ENCODE peak calls at places on chromosome 22, in nine cellular contexts. One of them, this sample, is unnamed.

GRCh38 chr22:43207849-43208702 is 21.1 kb upstream of the TTLL12 start:
- DNase-seq in IMR-90: no peak
- DNase-seq in stimulated activated CD4-positive, alpha-beta T cell treated with anti-CD3 and anti-CD28 coated beads, Interleukin-4, amount 100 ng/mL, for 4 hours: no peak
- DNase-seq in iPS-NIHi11: no peak
- DNase-seq in Right ventricle myocardium inferior: peak; percentile 32
- DNase-seq in A549: no peak
- DNase-seq in activated CD4-positive, CD25-positive, alpha-beta regulatory T cell treated with anti-CD3 and anti-CD28 coated beads, Interleukin-2, amount 50 U/mL, for 16 hours: no peak
- DNase-seq in activated CD4-positive, alpha-beta T cell treated with anti-CD3 and anti-CD28 coated beads for 36 hours: no peak
- DNase-seq in activated T-cell treated with anti-CD3 and anti-CD28 coated beads, Interleukin-2, amount 50 U/mL, for 72 hours: no peak
- DNase-seq in this sample: no peak

GRCh38 chr22:19143212-19143611 is 1.2 kb downstream of the ESS2 start:
- DNase-seq in IMR-90: no peak
- DNase-seq in stimulated activated CD4-positive, alpha-beta T cell treated with anti-CD3 and anti-CD28 coated beads, Interleukin-4, amount 100 ng/mL, for 4 hours: no peak
- DNase-seq in iPS-NIHi11: no peak
- DNase-seq in Right ventricle myocardium inferior: no peak
- DNase-seq in A549: no peak
- DNase-seq in activated CD4-positive, CD25-positive, alpha-beta regulatory T cell treated with anti-CD3 and anti-CD28 coated beads, Interleukin-2, amount 50 U/mL, for 16 hours: no peak
- DNase-seq in activated CD4-positive, alpha-beta T cell treated with anti-CD3 and anti-CD28 coated beads for 36 hours: no peak
- DNase-seq in activated T-cell treated with anti-CD3 and anti-CD28 coated beads, Interleukin-2, amount 50 U/mL, for 72 hours: no peak
- DNase-seq in this sample: no peak

GRCh38 chr22:45317551-45318167 is 7.9 kb downstream of the FAM118A start:
- DNase-seq in IMR-90: peak; percentile 37
- DNase-seq in stimulated activated CD4-positive, alpha-beta T cell treated with anti-CD3 and anti-CD28 coated beads, Interleukin-4, amount 100 ng/mL, for 4 hours: no peak
- DNase-seq in iPS-NIHi11: peak; percentile 52
- DNase-seq in Right ventricle myocardium inferior: peak; percentile 78
- DNase-seq in A549: no peak
- DNase-seq in activated CD4-positive, CD25-positive, alpha-beta regulatory T cell treated with anti-CD3 and anti-CD28 coated beads, Interleukin-2, amount 50 U/mL, for 16 hours: no peak
- DNase-seq in activated CD4-positive, alpha-beta T cell treated with anti-CD3 and anti-CD28 coated beads for 36 hours: peak; percentile 38
- DNase-seq in activated T-cell treated with anti-CD3 and anti-CD28 coated beads, Interleukin-2, amount 50 U/mL, for 72 hours: no peak
- DNase-seq in this sample: peak; percentile 78

GRCh38 chr22:44426981-44427380 is 71.1 kb downstream of the RTL6 start:
- DNase-seq in IMR-90: no peak
- DNase-seq in stimulated activated CD4-positive, alpha-beta T cell treated with anti-CD3 and anti-CD28 coated beads, Interleukin-4, amount 100 ng/mL, for 4 hours: no peak
- DNase-seq in iPS-NIHi11: no peak
- DNase-seq in Right ventricle myocardium inferior: no peak
- DNase-seq in A549: no peak
- DNase-seq in activated CD4-positive, CD25-positive, alpha-beta regulatory T cell treated with anti-CD3 and anti-CD28 coated beads, Interleukin-2, amount 50 U/mL, for 16 hours: no peak
- DNase-seq in activated CD4-positive, alpha-beta T cell treated with anti-CD3 and anti-CD28 coated beads for 36 hours: no peak
- DNase-seq in activated T-cell treated with anti-CD3 and anti-CD28 coated beads, Interleukin-2, amount 50 U/mL, for 72 hours: no peak
- DNase-seq in this sample: no peak

GRCh38 chr22:20111045-20111688 is 4.7 kb upstream of the RANBP1 start:
- DNase-seq in IMR-90: peak; percentile 5
- DNase-seq in stimulated activated CD4-positive, alpha-beta T cell treated with anti-CD3 and anti-CD28 coated beads, Interleukin-4, amount 100 ng/mL, for 4 hours: no peak
- DNase-seq in iPS-NIHi11: peak; percentile 75
- DNase-seq in Right ventricle myocardium inferior: peak; percentile 45
- DNase-seq in A549: peak; percentile 54
- DNase-seq in activated CD4-positive, CD25-positive, alpha-beta regulatory T cell treated with anti-CD3 and anti-CD28 coated beads, Interleukin-2, amount 50 U/mL, for 16 hours: no peak
- DNase-seq in activated CD4-positive, alpha-beta T cell treated with anti-CD3 and anti-CD28 coated beads for 36 hours: peak; percentile 66
- DNase-seq in activated T-cell treated with anti-CD3 and anti-CD28 coated beads, Interleukin-2, amount 50 U/mL, for 72 hours: peak; percentile 64
- DNase-seq in this sample: peak; percentile 29

GRCh38 chr22:44698531-44699421 is 3.2 kb upstream of the PRR5 start:
- DNase-seq in IMR-90: peak; percentile 94
- DNase-seq in stimulated activated CD4-positive, alpha-beta T cell treated with anti-CD3 and anti-CD28 coated beads, Interleukin-4, amount 100 ng/mL, for 4 hours: no peak
- DNase-seq in iPS-NIHi11: peak; percentile 44
- DNase-seq in Right ventricle myocardium inferior: no peak
- DNase-seq in A549: no peak
- DNase-seq in activated CD4-positive, CD25-positive, alpha-beta regulatory T cell treated with anti-CD3 and anti-CD28 coated beads, Interleukin-2, amount 50 U/mL, for 16 hours: no peak
- DNase-seq in activated CD4-positive, alpha-beta T cell treated with anti-CD3 and anti-CD28 coated beads for 36 hours: no peak
- DNase-seq in activated T-cell treated with anti-CD3 and anti-CD28 coated beads, Interleukin-2, amount 50 U/mL, for 72 hours: no peak
- DNase-seq in this sample: no peak

GRCh38 chr22:19710769-19711106 is 3.6 kb upstream of the SEPTIN5 start:
- DNase-seq in IMR-90: no peak
- DNase-seq in stimulated activated CD4-positive, alpha-beta T cell treated with anti-CD3 and anti-CD28 coated beads, Interleukin-4, amount 100 ng/mL, for 4 hours: no peak
- DNase-seq in iPS-NIHi11: no peak
- DNase-seq in Right ventricle myocardium inferior: no peak
- DNase-seq in A549: no peak
- DNase-seq in activated CD4-positive, CD25-positive, alpha-beta regulatory T cell treated with anti-CD3 and anti-CD28 coated beads, Interleukin-2, amount 50 U/mL, for 16 hours: no peak
- DNase-seq in activated CD4-positive, alpha-beta T cell treated with anti-CD3 and anti-CD28 coated beads for 36 hours: no peak
- DNase-seq in activated T-cell treated with anti-CD3 and anti-CD28 coated beads, Interleukin-2, amount 50 U/mL, for 72 hours: no peak
- DNase-seq in this sample: no peak

GRCh38 chr22:48180631-48181030 is 1418.2 kb downstream of the TBC1D22A start:
- DNase-seq in IMR-90: no peak
- DNase-seq in stimulated activated CD4-positive, alpha-beta T cell treated with anti-CD3 and anti-CD28 coated beads, Interleukin-4, amount 100 ng/mL, for 4 hours: no peak
- DNase-seq in iPS-NIHi11: no peak
- DNase-seq in Right ventricle myocardium inferior: no peak
- DNase-seq in A549: no peak
- DNase-seq in activated CD4-positive, CD25-positive, alpha-beta regulatory T cell treated with anti-CD3 and anti-CD28 coated beads, Interleukin-2, amount 50 U/mL, for 16 hours: no peak
- DNase-seq in activated CD4-positive, alpha-beta T cell treated with anti-CD3 and anti-CD28 coated beads for 36 hours: no peak
- DNase-seq in activated T-cell treated with anti-CD3 and anti-CD28 coated beads, Interleukin-2, amount 50 U/mL, for 72 hours: no peak
- DNase-seq in this sample: no peak

GRCh38 chr22:36433318-36434231 is 45.8 kb upstream of the MYH9 start:
- DNase-seq in IMR-90: no peak
- DNase-seq in stimulated activated CD4-positive, alpha-beta T cell treated with anti-CD3 and anti-CD28 coated beads, Interleukin-4, amount 100 ng/mL, for 4 hours: no peak
- DNase-seq in iPS-NIHi11: no peak
- DNase-seq in Right ventricle myocardium inferior: no peak
- DNase-seq in A549: no peak
- DNase-seq in activated CD4-positive, CD25-positive, alpha-beta regulatory T cell treated with anti-CD3 and anti-CD28 coated beads, Interleukin-2, amount 50 U/mL, for 16 hours: no peak
- DNase-seq in activated CD4-positive, alpha-beta T cell treated with anti-CD3 and anti-CD28 coated beads for 36 hours: no peak
- DNase-seq in activated T-cell treated with anti-CD3 and anti-CD28 coated beads, Interleukin-2, amount 50 U/mL, for 72 hours: no peak
- DNase-seq in this sample: no peak

GRCh38 chr22:33327348-33327860 is 269.2 kb upstream of the SYN3 start:
- DNase-seq in IMR-90: no peak
- DNase-seq in stimulated activated CD4-positive, alpha-beta T cell treated with anti-CD3 and anti-CD28 coated beads, Interleukin-4, amount 100 ng/mL, for 4 hours: no peak
- DNase-seq in iPS-NIHi11: no peak
- DNase-seq in Right ventricle myocardium inferior: no peak
- DNase-seq in A549: no peak
- DNase-seq in activated CD4-positive, CD25-positive, alpha-beta regulatory T cell treated with anti-CD3 and anti-CD28 coated beads, Interleukin-2, amount 50 U/mL, for 16 hours: no peak
- DNase-seq in activated CD4-positive, alpha-beta T cell treated with anti-CD3 and anti-CD28 coated beads for 36 hours: no peak
- DNase-seq in activated T-cell treated with anti-CD3 and anti-CD28 coated beads, Interleukin-2, amount 50 U/mL, for 72 hours: no peak
- DNase-seq in this sample: no peak

GRCh38 chr22:50526849-50527801 is 1.7 kb upstream of the SCO2 start:
- DNase-seq in IMR-90: no peak
- DNase-seq in stimulated activated CD4-positive, alpha-beta T cell treated with anti-CD3 and anti-CD28 coated beads, Interleukin-4, amount 100 ng/mL, for 4 hours: no peak
- DNase-seq in iPS-NIHi11: peak; percentile 71
- DNase-seq in Right ventricle myocardium inferior: peak; percentile 83
- DNase-seq in A549: peak; percentile 44
- DNase-seq in activated CD4-positive, CD25-positive, alpha-beta regulatory T cell treated with anti-CD3 and anti-CD28 coated beads, Interleukin-2, amount 50 U/mL, for 16 hours: no peak
- DNase-seq in activated CD4-positive, alpha-beta T cell treated with anti-CD3 and anti-CD28 coated beads for 36 hours: peak; percentile 71
- DNase-seq in activated T-cell treated with anti-CD3 and anti-CD28 coated beads, Interleukin-2, amount 50 U/mL, for 72 hours: peak; percentile 71
- DNase-seq in this sample: peak; percentile 78

GRCh38 chr22:36201630-36202312 is at the start of gene APOL4:
- DNase-seq in IMR-90: no peak
- DNase-seq in stimulated activated CD4-positive, alpha-beta T cell treated with anti-CD3 and anti-CD28 coated beads, Interleukin-4, amount 100 ng/mL, for 4 hours: no peak
- DNase-seq in iPS-NIHi11: no peak
- DNase-seq in Right ventricle myocardium inferior: peak; percentile 90
- DNase-seq in A549: no peak
- DNase-seq in activated CD4-positive, CD25-positive, alpha-beta regulatory T cell treated with anti-CD3 and anti-CD28 coated beads, Interleukin-2, amount 50 U/mL, for 16 hours: no peak
- DNase-seq in activated CD4-positive, alpha-beta T cell treated with anti-CD3 and anti-CD28 coated beads for 36 hours: no peak
- DNase-seq in activated T-cell treated with anti-CD3 and anti-CD28 coated beads, Interleukin-2, amount 50 U/mL, for 72 hours: no peak
- DNase-seq in this sample: peak; percentile 93

GRCh38 chr22:23753371-23753770 is 854 bp downstream of the VPREB3 start:
- DNase-seq in IMR-90: no peak
- DNase-seq in stimulated activated CD4-positive, alpha-beta T cell treated with anti-CD3 and anti-CD28 coated beads, Interleukin-4, amount 100 ng/mL, for 4 hours: no peak
- DNase-seq in iPS-NIHi11: no peak
- DNase-seq in Right ventricle myocardium inferior: no peak
- DNase-seq in A549: no peak
- DNase-seq in activated CD4-positive, CD25-positive, alpha-beta regulatory T cell treated with anti-CD3 and anti-CD28 coated beads, Interleukin-2, amount 50 U/mL, for 16 hours: no peak
- DNase-seq in activated CD4-positive, alpha-beta T cell treated with anti-CD3 and anti-CD28 coated beads for 36 hours: no peak
- DNase-seq in activated T-cell treated with anti-CD3 and anti-CD28 coated beads, Interleukin-2, amount 50 U/mL, for 72 hours: no peak
- DNase-seq in this sample: no peak

GRCh38 chr22:23613193-23613973 is 18.7 kb downstream of the DRICH1 start:
- DNase-seq in IMR-90: peak; percentile 13
- DNase-seq in stimulated activated CD4-positive, alpha-beta T cell treated with anti-CD3 and anti-CD28 coated beads, Interleukin-4, amount 100 ng/mL, for 4 hours: no peak
- DNase-seq in iPS-NIHi11: no peak
- DNase-seq in Right ventricle myocardium inferior: no peak
- DNase-seq in A549: no peak
- DNase-seq in activated CD4-positive, CD25-positive, alpha-beta regulatory T cell treated with anti-CD3 and anti-CD28 coated beads, Interleukin-2, amount 50 U/mL, for 16 hours: no peak
- DNase-seq in activated CD4-positive, alpha-beta T cell treated with anti-CD3 and anti-CD28 coated beads for 36 hours: no peak
- DNase-seq in activated T-cell treated with anti-CD3 and anti-CD28 coated beads, Interleukin-2, amount 50 U/mL, for 72 hours: no peak
- DNase-seq in this sample: no peak

GRCh38 chr22:40679249-40679963 is at the start of gene MCHR1:
- DNase-seq in IMR-90: peak; percentile 14
- DNase-seq in stimulated activated CD4-positive, alpha-beta T cell treated with anti-CD3 and anti-CD28 coated beads, Interleukin-4, amount 100 ng/mL, for 4 hours: no peak
- DNase-seq in iPS-NIHi11: peak; percentile 66
- DNase-seq in Right ventricle myocardium inferior: no peak
- DNase-seq in A549: no peak
- DNase-seq in activated CD4-positive, CD25-positive, alpha-beta regulatory T cell treated with anti-CD3 and anti-CD28 coated beads, Interleukin-2, amount 50 U/mL, for 16 hours: no peak
- DNase-seq in activated CD4-positive, alpha-beta T cell treated with anti-CD3 and anti-CD28 coated beads for 36 hours: peak; percentile 18
- DNase-seq in activated T-cell treated with anti-CD3 and anti-CD28 coated beads, Interleukin-2, amount 50 U/mL, for 72 hours: peak; percentile 12
- DNase-seq in this sample: no peak

GRCh38 chr22:19814428-19814827 is 40.2 kb downstream of the GNB1L start:
- DNase-seq in IMR-90: no peak
- DNase-seq in stimulated activated CD4-positive, alpha-beta T cell treated with anti-CD3 and anti-CD28 coated beads, Interleukin-4, amount 100 ng/mL, for 4 hours: no peak
- DNase-seq in iPS-NIHi11: no peak
- DNase-seq in Right ventricle myocardium inferior: no peak
- DNase-seq in A549: no peak
- DNase-seq in activated CD4-positive, CD25-positive, alpha-beta regulatory T cell treated with anti-CD3 and anti-CD28 coated beads, Interleukin-2, amount 50 U/mL, for 16 hours: no peak
- DNase-seq in activated CD4-positive, alpha-beta T cell treated with anti-CD3 and anti-CD28 coated beads for 36 hours: no peak
- DNase-seq in activated T-cell treated with anti-CD3 and anti-CD28 coated beads, Interleukin-2, amount 50 U/mL, for 72 hours: no peak
- DNase-seq in this sample: no peak

GRCh38 chr22:37254206-37254866 is 10.3 kb upstream of the RAC2 start:
- DNase-seq in IMR-90: peak; percentile 79
- DNase-seq in stimulated activated CD4-positive, alpha-beta T cell treated with anti-CD3 and anti-CD28 coated beads, Interleukin-4, amount 100 ng/mL, for 4 hours: no peak
- DNase-seq in iPS-NIHi11: no peak
- DNase-seq in Right ventricle myocardium inferior: no peak
- DNase-seq in A549: no peak
- DNase-seq in activated CD4-positive, CD25-positive, alpha-beta regulatory T cell treated with anti-CD3 and anti-CD28 coated beads, Interleukin-2, amount 50 U/mL, for 16 hours: no peak
- DNase-seq in activated CD4-positive, alpha-beta T cell treated with anti-CD3 and anti-CD28 coated beads for 36 hours: no peak
- DNase-seq in activated T-cell treated with anti-CD3 and anti-CD28 coated beads, Interleukin-2, amount 50 U/mL, for 72 hours: no peak
- DNase-seq in this sample: no peak

GRCh38 chr22:37032134-37032534 is 12.6 kb downstream of the MPST start:
- DNase-seq in IMR-90: no peak
- DNase-seq in stimulated activated CD4-positive, alpha-beta T cell treated with anti-CD3 and anti-CD28 coated beads, Interleukin-4, amount 100 ng/mL, for 4 hours: no peak
- DNase-seq in iPS-NIHi11: no peak
- DNase-seq in Right ventricle myocardium inferior: no peak
- DNase-seq in A549: no peak
- DNase-seq in activated CD4-positive, CD25-positive, alpha-beta regulatory T cell treated with anti-CD3 and anti-CD28 coated beads, Interleukin-2, amount 50 U/mL, for 16 hours: no peak
- DNase-seq in activated CD4-positive, alpha-beta T cell treated with anti-CD3 and anti-CD28 coated beads for 36 hours: no peak
- DNase-seq in activated T-cell treated with anti-CD3 and anti-CD28 coated beads, Interleukin-2, amount 50 U/mL, for 72 hours: no peak
- DNase-seq in this sample: no peak